ENCODE peak calls at places on chromosome 5, in seven cellular contexts. V, U, E, G, C, H and Z are unnamed samples. For H3K4me1, the result is how much of the 10 kb centered on the place peaks cover.

GRCh38 chr5:8848362-8848761 is 697.5 kb downstream of the SEMA5A start:
- DNase-seq in V (no peak), U (no peak), E (no peak), G (no peak), C (no peak), H (no peak), Z (no peak)

GRCh38 chr5:35971878-35972210 is 19.3 kb downstream of the UGT3A1 start:
- DNase-seq in V (no peak), U (no peak), E (no peak), G (no peak), C (no peak), H (no peak), Z (no peak)

GRCh38 chr5:126544087-126544740 is 50.8 kb downstream of the ALDH7A1 start:
- DNase-seq in V (peak), U (peak), E (no peak), G (peak), C (no peak), H (no peak), Z (peak)

GRCh38 chr5:57841671-57842375 is 359.2 kb upstream of the ACTBL2 start:
- DNase-seq in V (no peak), U (no peak), E (peak), G (no peak), C (no peak), H (no peak), Z (peak)

GRCh38 chr5:73282923-73283322 is 109.9 kb downstream of the TMEM174 start:
- DNase-seq in V (no peak), U (no peak), E (no peak), G (no peak), C (no peak), H (no peak), Z (no peak)

GRCh38 chr5:87169300-87169991 is 98.2 kb upstream of the RASA1 start:
- DNase-seq in V (no peak), U (no peak), E (no peak), G (no peak), C (no peak), H (no peak), Z (peak)

GRCh38 chr5:144549580-144549979 is 378.9 kb downstream of the KCTD16 start:
- DNase-seq in V (no peak), U (peak), E (no peak), G (no peak), C (no peak), H (no peak), Z (peak)

GRCh38 chr5:124193371-124193789 is 553.1 kb downstream of the ZNF608 start:
- DNase-seq in V (no peak), U (peak), E (no peak), G (no peak), C (no peak), H (no peak), Z (peak)

GRCh38 chr5:54013556-54014157 is 296.7 kb downstream of the ARL15 start:
- DNase-seq in V (peak), U (peak), E (no peak), G (no peak), C (no peak), H (no peak), Z (peak)

GRCh38 chr5:73183000-73183399 is 10.0 kb downstream of the TMEM174 start:
- DNase-seq in V (no peak), U (no peak), E (no peak), G (no peak), C (no peak), H (no peak), Z (no peak)

GRCh38 chr5:166505546-166505945 is 1785.9 kb upstream of the WWC1 start:
- DNase-seq in V (no peak), U (no peak), E (no peak), G (no peak), C (no peak), H (no peak), Z (no peak)

GRCh38 chr5:43602456-43602817 is 543 bp upstream of the NNT start:
- DNase-seq in V (peak), U (peak), E (peak), G (peak), C (no peak), H (peak), Z (peak)

GRCh38 chr5:131225282-131225974 is 38.4 kb upstream of the CDC42SE2 start:
- DNase-seq in V (no peak), U (no peak), E (no peak), G (no peak), C (no peak), H (no peak), Z (no peak)
- TF ChIP-seq POLR2A in V (no peak), U (no peak), E (no peak), G (no peak), C (no peak), H (no peak), Z (no peak)

GRCh38 chr5:14190194-14191164 is 47.3 kb downstream of the TRIO start:
- DNase-seq in V (no peak), U (peak), E (no peak), G (no peak), C (no peak), H (peak), Z (peak)
- H3K4me1 ChIP-seq in V (under half), U (under half), E (half or more), G (under half), C (under half), H (under half), Z (under half)

DNA sequence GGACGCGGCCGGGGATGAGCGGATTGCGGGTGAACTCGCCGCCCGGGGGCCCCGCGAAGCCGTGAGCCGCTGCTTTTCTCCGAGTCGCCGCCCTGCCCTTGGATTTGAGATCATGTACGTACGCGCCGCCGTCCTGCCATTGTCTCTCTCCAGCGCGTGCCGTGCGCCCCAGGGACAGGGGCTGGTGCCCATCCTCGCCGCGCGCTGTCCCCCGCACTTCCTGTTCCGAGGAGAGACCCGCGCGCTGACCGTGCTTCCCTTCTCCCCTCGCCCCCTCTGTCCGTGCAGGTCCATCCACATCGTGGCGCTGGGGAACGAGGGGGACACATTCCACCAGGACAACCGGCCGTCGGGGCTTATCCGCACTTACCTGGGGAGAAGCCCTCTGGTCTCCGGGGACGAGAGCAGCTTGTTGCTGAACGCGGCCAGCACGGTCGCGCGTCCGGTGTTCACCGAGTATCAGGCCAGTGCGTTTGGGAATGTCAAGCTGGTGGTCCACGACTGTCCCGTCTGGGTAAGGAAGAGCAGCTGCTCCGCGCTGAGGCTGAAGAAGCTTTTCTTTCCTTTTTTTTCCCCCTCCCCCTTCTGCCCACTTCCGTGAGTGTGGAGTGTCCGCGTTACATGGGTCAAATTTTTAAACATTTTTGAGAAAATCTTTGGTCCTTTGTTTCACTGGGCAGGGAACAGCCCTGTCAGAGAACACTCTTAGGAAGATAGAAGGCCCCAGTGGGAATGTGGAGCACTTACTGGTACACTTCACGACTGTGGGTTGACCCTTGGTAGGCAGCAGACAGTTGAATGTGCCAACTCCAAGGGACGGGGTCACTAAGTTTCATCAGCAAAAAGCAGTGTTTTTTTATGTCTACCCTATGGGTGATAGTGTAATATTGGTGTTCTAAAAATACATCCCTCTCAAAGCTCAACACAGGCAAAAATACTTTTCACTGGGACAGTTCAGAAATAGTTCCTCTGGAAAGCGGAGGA is 727 bp downstream of the RHOBTB3 start:
- DNase-seq in V (no peak), U (peak), E (peak), G (peak), C (no peak), H (peak), Z (peak)
- TF ChIP-seq POLR2A in V (no peak), U (peak), E (no peak), G (no peak), C (peak), H (no peak), Z (no peak)

GRCh38 chr5:132387649-132388117 is 18.2 kb downstream of the SLC22A5 start:
- DNase-seq in V (peak), U (peak), E (peak), G (no peak), C (no peak), H (peak), Z (peak)

GRCh38 chr5:132388244-132389050 is 18.9 kb downstream of the SLC22A5 start:
- DNase-seq in V (no peak), U (peak), E (peak), G (no peak), C (no peak), H (peak), Z (peak)

GRCh38 chr5:132386644-132387286 is 17.3 kb downstream of the SLC22A5 start:
- DNase-seq in V (peak), U (peak), E (peak), G (peak), C (peak), H (peak), Z (peak)

GRCh38 chr5:132389453-132390286 is 20.2 kb downstream of the SLC22A5 start:
- DNase-seq in V (peak), U (no peak), E (no peak), G (no peak), C (no peak), H (peak), Z (peak)

DNA sequence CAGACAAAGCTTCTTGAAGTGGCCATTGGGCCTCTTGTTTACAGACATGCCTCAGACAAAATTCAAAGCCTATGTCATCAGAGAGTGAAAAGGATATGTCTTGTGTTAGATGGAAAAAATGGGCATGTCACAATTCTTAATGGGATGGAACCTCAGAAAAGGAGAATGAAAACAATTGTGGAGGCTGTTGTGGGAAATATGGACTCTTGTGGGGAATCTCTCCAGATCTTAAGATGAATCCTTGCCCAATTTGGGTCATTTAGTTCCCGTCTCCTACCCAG is 19.5 kb downstream of the SLC22A5 start:
- DNase-seq in V (no peak), U (no peak), E (no peak), G (no peak), C (no peak), H (no peak), Z (no peak)
- H3K4me1 ChIP-seq in V (under half), U (under half), E (under half), G (under half), C (under half), H (under half), Z (under half)

GRCh38 chr5:149959406-149960236 is 937 bp upstream of the SLC26A2 start:
- DNase-seq in V (peak), U (peak), E (no peak), G (no peak), C (peak), H (no peak), Z (peak)
- TF ChIP-seq POLR2A in V (no peak), U (no peak), E (no peak), G (no peak), C (no peak), H (no peak), Z (no peak)

GRCh38 chr5:154430961-154431630 is 14.7 kb upstream of the SAP30L start:
- DNase-seq in V (no peak), U (no peak), E (no peak), G (no peak), C (no peak), H (no peak), Z (no peak)
- H3K4me1 ChIP-seq in V (under half), U (under half), E (under half), G (under half), C (under half), H (under half), Z (under half)

DNA sequence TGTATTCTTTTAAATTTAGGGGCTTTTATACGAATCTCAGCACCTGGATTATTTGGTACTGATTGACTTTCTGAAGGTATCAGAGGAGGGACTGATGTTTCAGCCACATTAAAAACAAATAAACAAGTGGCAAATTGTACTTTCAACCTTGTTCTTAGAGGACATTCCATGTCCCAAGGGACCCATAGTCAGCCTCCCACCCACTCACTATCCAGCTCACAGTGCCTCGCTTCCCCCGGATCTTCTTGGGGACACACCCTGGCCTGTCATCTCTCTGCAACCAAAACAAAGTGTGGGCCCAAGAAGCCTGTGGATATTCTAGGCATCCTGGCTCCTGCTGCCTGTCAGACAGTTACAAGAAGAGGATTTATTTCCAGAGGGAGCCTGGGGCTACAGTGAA is 8.8 kb upstream of the BOD1 start:
- DNase-seq in V (no peak), U (no peak), E (no peak), G (no peak), C (no peak), H (no peak), Z (no peak)
- TF ChIP-seq POLR2A in V (no peak), U (no peak), E (no peak), G (no peak), C (no peak), H (no peak), Z (no peak)

GRCh38 chr5:140178482-140179116 is 3.6 kb downstream of the CYSTM1 start:
- DNase-seq in V (no peak), U (no peak), E (no peak), G (no peak), C (no peak), H (no peak), Z (no peak)
- H3K4me1 ChIP-seq in V (half or more), U (under half), E (half or more), G (half or more), C (under half), H (under half), Z (under half)